ENCODE peak calls at places on chromosomes 3 and 15, in ten cellular contexts. L, B, J, Y, P, C, K, M, R and V are unnamed samples.

GRCh38 chr15:100570282-100570681 is 31.7 kb downstream of the LINS1 start:
- DNase-seq in M (peak), J (peak), C (no peak), R (no peak), B (no peak), Y (no peak), K (no peak), L (no peak), P (no peak), V (no peak)

GRCh38 chr3:61981005-61981404 is 392.3 kb downstream of the FEZF2 start:
- DNase-seq in J (peak), K (no peak), C (no peak), B (no peak), R (no peak), M (no peak), L (no peak), Y (no peak), P (no peak), V (no peak)

GRCh38 chr15:59349715-59350420 is 22.8 kb downstream of the MYO1E start:
- DNase-seq in L (no peak), B (no peak), K (no peak), P (no peak), Y (no peak), R (no peak), J (peak), C (no peak), M (peak), V (peak)

GRCh38 chr15:90871097-90871715 is 2.8 kb downstream of the FURIN start:
- DNase-seq in M (peak), B (no peak), P (no peak), J (peak), R (peak), C (no peak), L (peak), Y (no peak), K (no peak), V (no peak)

GRCh38 chr3:143608966-143609365 is 239.3 kb downstream of the SLC9A9 start:
- DNase-seq in J (peak), K (no peak), R (no peak), L (no peak), B (no peak), C (no peak), P (no peak), M (no peak), Y (no peak), V (no peak)

GRCh38 chr3:3053974-3054373 is 56.2 kb downstream of the IL5RA start:
- DNase-seq in L (no peak), J (no peak), Y (no peak), B (no peak), K (no peak), P (no peak), C (no peak), M (no peak), R (no peak), V (no peak)

GRCh38 chr3:57977755-57978715 is 30.2 kb upstream of the FLNB start:
- DNase-seq in P (no peak), L (no peak), C (no peak), Y (no peak), K (no peak), J (no peak), M (peak), R (no peak), B (no peak), V (no peak)

GRCh38 chr3:176795897-176796296 is 401.4 kb downstream of the TBL1XR1 start:
- DNase-seq in P (no peak), Y (no peak), C (no peak), L (no peak), R (no peak), K (no peak), B (no peak), J (peak), M (no peak), V (no peak)